ENCODE peak calls at places on chromosomes 12 and 14, in four cellular contexts. J, N, O and Q are unnamed samples.

GRCh38 chr14:100144645-100144995 is 14.8 kb downstream of the DEGS2 start:
- DNase-seq in J (no peak), N (no peak), O (no peak), Q (no peak)

GRCh38 chr12:119208626-119209061 is 29.9 kb downstream of the HSPB8 start:
- DNase-seq in J (no peak), N (peak), O (peak), Q (no peak)

GRCh38 chr14:77040995-77041744 is 12.7 kb upstream of the IRF2BPL start:
- DNase-seq in J (no peak), N (no peak), O (no peak), Q (no peak)

GRCh38 chr12:109701064-109701463 is 12.6 kb upstream of the FAM222A start:
- DNase-seq in J (no peak), N (no peak), O (no peak), Q (no peak)

GRCh38 chr12:121789800-121790748 is 3.4 kb downstream of the RHOF start:
- DNase-seq in J (peak), N (no peak), O (no peak), Q (no peak)

GRCh38 chr12:98053202-98053601 is 462.2 kb upstream of the TMPO start:
- DNase-seq in J (no peak), N (no peak), O (no peak), Q (no peak)

GRCh38 chr14:23147676-23148075 is 28.6 kb upstream of the CEBPE start:
- DNase-seq in J (no peak), N (peak), O (no peak), Q (no peak)

GRCh38 chr14:75184447-75184846 is 8.0 kb upstream of the TMED10 start:
- DNase-seq in J (no peak), N (peak), O (no peak), Q (no peak)

GRCh38 chr12:124774462-124775167 is 89.0 kb downstream of the SCARB1 start:
- DNase-seq in J (peak), N (peak), O (no peak), Q (no peak)

GRCh38 chr12:107917912-107918800 is 143.7 kb downstream of the ASCL4 start:
- DNase-seq in J (peak), N (peak), O (no peak), Q (no peak)

GRCh38 chr12:5590316-5590715 is 158.4 kb downstream of the NTF3 start:
- DNase-seq in J (no peak), N (no peak), O (no peak), Q (no peak)

GRCh38 chr12:60184096-60184495 is 588.3 kb downstream of the SLC16A7 start:
- DNase-seq in J (no peak), N (no peak), O (no peak), Q (no peak)

GRCh38 chr14:89956294-89957009 is 725 bp downstream of the TDP1 start:
- DNase-seq in J (peak), N (peak), O (peak), Q (peak)

GRCh38 chr14:77043177-77043983 is 14.9 kb upstream of the IRF2BPL start:
- DNase-seq in J (no peak), N (peak), O (no peak), Q (no peak)

GRCh38 chr12:19778822-19779221 is 339.5 kb downstream of the AEBP2 start:
- DNase-seq in J (no peak), N (no peak), O (no peak), Q (no peak)
- TF ChIP-seq CTCF in J (no peak), N (no peak), O (no peak), Q (peak)

DNA sequence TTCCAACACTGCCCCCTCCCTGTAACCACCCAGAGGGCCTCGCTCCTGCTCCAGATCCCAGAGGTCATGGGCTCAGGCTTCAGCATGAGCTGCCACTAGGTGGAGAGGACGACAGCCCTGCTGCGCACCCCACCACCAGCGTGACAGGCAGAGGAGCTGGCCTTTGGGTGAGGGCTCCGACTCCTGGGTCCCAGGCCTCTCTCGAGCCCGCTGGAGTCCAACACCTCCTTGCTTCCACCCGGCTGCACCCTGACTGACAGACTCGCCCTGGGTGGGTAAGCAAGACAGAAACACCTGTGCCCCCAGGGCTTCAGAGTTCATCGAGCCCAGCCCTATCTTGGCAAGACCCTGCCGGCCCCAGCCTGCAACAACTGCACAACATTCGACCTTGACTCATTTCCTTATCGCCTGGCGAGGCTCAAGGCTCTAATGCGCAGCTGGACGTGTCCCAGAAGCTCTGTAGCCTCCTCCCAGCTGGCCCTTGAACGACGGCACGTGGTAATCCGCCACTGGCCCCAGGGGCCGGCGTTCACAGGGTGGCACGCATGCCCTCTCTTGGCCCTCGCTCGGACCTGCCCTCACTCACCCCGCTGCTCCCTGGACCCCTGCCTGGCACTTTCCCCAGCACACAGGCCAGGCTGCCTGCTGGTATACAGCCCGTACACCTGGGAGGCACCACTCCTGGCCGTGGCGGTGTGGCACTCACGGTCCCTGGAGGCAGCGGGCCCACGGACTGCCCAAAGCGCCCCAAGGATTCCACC is 28.0 kb downstream of the VPS37B start:
- DNase-seq in J (no peak), N (peak), O (peak), Q (no peak)
- TF ChIP-seq CTCF in J (no peak), N (peak), O (no peak), Q (peak)

GRCh38 chr14:68300608-68301007 is 481.0 kb downstream of the RAD51B start:
- DNase-seq in J (no peak), N (no peak), O (no peak), Q (no peak)

GRCh38 chr14:68295316-68295816 is 475.8 kb downstream of the RAD51B start:
- DNase-seq in J (no peak), N (no peak), O (no peak), Q (no peak)

GRCh38 chr14:68293404-68293803 is 473.8 kb downstream of the RAD51B start:
- DNase-seq in J (peak), N (no peak), O (no peak), Q (no peak)

GRCh38 chr14:68297011-68297410 is 477.4 kb downstream of the RAD51B start:
- DNase-seq in J (no peak), N (no peak), O (no peak), Q (no peak)

DNA sequence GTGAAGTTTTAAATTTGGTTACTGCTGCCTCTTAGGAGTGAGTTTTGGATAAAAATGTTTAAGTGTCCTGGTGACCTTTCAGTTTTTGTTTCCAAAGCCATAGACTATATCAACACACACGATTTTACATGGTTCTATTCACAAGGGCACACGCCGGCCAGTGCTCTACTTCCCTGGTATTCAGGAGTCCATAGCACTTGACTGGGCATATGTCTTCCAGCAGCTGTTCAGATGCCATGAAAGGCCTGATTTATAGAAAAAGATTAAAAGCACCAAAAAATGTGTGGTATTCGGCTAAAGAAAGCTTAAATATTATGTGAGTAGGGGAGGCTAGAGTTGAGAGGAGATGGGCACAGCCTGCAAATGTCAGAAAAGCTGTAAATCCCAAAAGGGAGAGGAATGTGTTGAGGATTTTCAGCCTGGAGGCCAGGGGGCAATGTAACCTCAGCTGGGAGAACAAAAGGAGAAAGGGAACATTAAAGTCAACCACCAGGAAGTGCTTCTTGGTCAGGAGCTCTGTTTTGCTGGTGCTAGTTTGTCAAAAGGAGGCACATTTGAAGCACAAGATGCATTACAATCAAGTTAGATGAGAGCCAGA is 478.4 kb downstream of the RAD51B start:
- DNase-seq in J (no peak), N (no peak), O (no peak), Q (no peak)
- TF ChIP-seq CTCF in J (no peak), N (peak), O (no peak), Q (no peak)

GRCh38 chr14:93892505-93892839 is 34.7 kb upstream of the FAM181A start:
- DNase-seq in J (no peak), N (no peak), O (no peak), Q (no peak)

GRCh38 chr14:93893550-93894329 is 33.4 kb upstream of the FAM181A start:
- DNase-seq in J (no peak), N (no peak), O (no peak), Q (no peak)

GRCh38 chr14:93891756-93892504 is 35.2 kb upstream of the FAM181A start:
- DNase-seq in J (no peak), N (peak), O (peak), Q (no peak)

GRCh38 chr14:93894992-93895391 is 32.2 kb upstream of the FAM181A start:
- DNase-seq in J (no peak), N (no peak), O (no peak), Q (no peak)

DNA sequence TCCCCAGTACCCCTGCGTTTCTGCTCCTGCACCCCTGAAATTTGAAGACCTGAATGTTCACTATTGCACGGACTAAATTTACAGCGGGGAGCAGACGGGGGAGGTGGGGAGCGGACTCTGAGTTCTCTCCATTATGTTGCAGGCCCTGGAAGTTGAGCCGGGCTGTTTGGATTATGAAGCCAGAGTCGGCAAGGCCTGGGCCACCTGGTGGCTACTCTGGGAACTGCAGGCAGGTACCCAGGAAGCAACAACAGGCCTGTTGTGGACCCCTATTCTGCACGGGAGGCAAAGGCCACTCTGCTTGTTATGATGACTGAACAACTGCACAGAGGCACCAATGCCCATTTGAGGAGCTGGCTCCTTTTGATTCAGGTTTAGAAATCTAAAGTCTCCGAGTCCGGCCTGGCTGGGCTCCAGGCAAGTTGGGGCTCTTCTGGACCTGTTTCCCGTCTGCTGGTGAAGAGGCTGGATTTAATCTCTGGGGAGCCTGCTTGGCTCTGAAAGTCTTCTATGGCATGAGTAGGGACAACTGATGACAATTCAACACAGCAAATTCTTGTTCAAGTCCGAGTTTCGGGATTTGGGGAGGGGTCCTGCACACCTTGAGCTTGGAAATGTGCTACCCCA is 34.1 kb upstream of the FAM181A start:
- DNase-seq in J (peak), N (peak), O (peak), Q (peak)
- TF ChIP-seq CTCF in J (peak), N (peak), O (peak), Q (peak)